ENCODE peak calls at places on chromosomes 3 and 15, in four cellular contexts. J is HepG2, K is GM12878, I is H1. Y is an unnamed sample.
A peak's percentile ranks its signal among the peaks of the same experiment; 100 is the strongest.

GRCh38 chr3:71723452-71724170 is 1.6 kb downstream of the EIF4E3 start:
- DNase-seq in J (no peak), K (no peak), I (no peak), Y (no peak)

GRCh38 chr15:67916565-67916964 is 76.7 kb upstream of the RNU6-1 start:
- DNase-seq in J (no peak), K (no peak), I (no peak), Y (no peak)

GRCh38 chr3:51397389-51397788 is 6.3 kb downstream of the RBM15B start:
- DNase-seq in J (no peak), K (no peak), I (no peak), Y (no peak)

GRCh38 chr15:74817370-74817737 is 4.7 kb downstream of the LMAN1L start:
- DNase-seq in J (peak; percentile 56), K (no peak), I (no peak), Y (no peak)

GRCh38 chr15:90002428-90002844 is 1.3 kb downstream of the ZNF710 start:
- DNase-seq in J (no peak), K (no peak), I (no peak), Y (no peak)

GRCh38 chr15:95799286-95800187 is 531.0 kb upstream of the NR2F2 start:
- DNase-seq in J (peak; percentile 8), K (no peak), I (no peak), Y (no peak)

GRCh38 chr3:66338927-66339326 is 118.1 kb downstream of the SLC25A26 start:
- DNase-seq in J (no peak), K (no peak), I (no peak), Y (no peak)

GRCh38 chr3:30114918-30115317 is 491.5 kb upstream of the TGFBR2 start:
- DNase-seq in J (no peak), K (no peak), I (no peak), Y (no peak)

GRCh38 chr3:50623840-50624474 is 7.0 kb downstream of the MAPKAPK3 start:
- DNase-seq in J (no peak), K (no peak), I (no peak), Y (no peak)

GRCh38 chr3:10284496-10284895 is 8.3 kb downstream of the GHRL start:
- DNase-seq in J (no peak), K (peak; percentile 39), I (no peak), Y (no peak)

GRCh38 chr3:79018671-79019136 is 749.1 kb downstream of the ROBO1 start:
- DNase-seq in J (peak; percentile 16), K (no peak), I (no peak), Y (no peak)

GRCh38 chr3:43289401-43289800 is 3.1 kb downstream of the SNRK start:
- DNase-seq in J (no peak), K (no peak), I (no peak), Y (no peak)

GRCh38 chr15:63352808-63353207 is 28.8 kb downstream of the CA12 start:
- DNase-seq in J (no peak), K (no peak), I (no peak), Y (no peak)

GRCh38 chr3:171876651-171877272 is 33.6 kb downstream of the TMEM212 start:
- DNase-seq in J (no peak), K (no peak), I (no peak), Y (no peak)

GRCh38 chr3:79247367-79248103 is 520.3 kb downstream of the ROBO1 start:
- DNase-seq in J (no peak), K (no peak), I (no peak), Y (no peak)

GRCh38 chr3:51619983-51620382 is 51.1 kb upstream of the TEX264 start:
- DNase-seq in J (no peak), K (no peak), I (no peak), Y (no peak)

GRCh38 chr15:99965376-99965775 is 232.1 kb upstream of the LYSMD4 start:
- DNase-seq in J (no peak), K (no peak), I (no peak), Y (no peak)

GRCh38 chr15:80090041-80090440 is 30.6 kb downstream of the ZFAND6 start:
- DNase-seq in J (no peak), K (no peak), I (no peak), Y (no peak)

GRCh38 chr15:43256341-43256740 is 10.4 kb downstream of the TGM5 start:
- DNase-seq in J (no peak), K (no peak), I (no peak), Y (no peak)

GRCh38 chr3:53705024-53705750 is 141.0 kb downstream of the CHDH start:
- DNase-seq in J (no peak), K (no peak), I (no peak), Y (no peak)

GRCh38 chr15:95620934-95621579 is 709.4 kb upstream of the NR2F2 start:
- DNase-seq in J (no peak), K (peak; percentile 35), I (no peak), Y (no peak)

GRCh38 chr3:146142757-146143156 is 18.2 kb downstream of the PLOD2 start:
- DNase-seq in J (no peak), K (no peak), I (no peak), Y (no peak)

GRCh38 chr3:123027292-123028232 is at the start of gene SEMA5B:
- DNase-seq in J (no peak), K (no peak), I (no peak), Y (peak; percentile 81)

GRCh38 chr15:95972136-95972553 is 358.4 kb upstream of the NR2F2 start:
- DNase-seq in J (no peak), K (no peak), I (no peak), Y (no peak)

GRCh38 chr15:89122532-89123525 is 34.6 kb downstream of the ABHD2 start:
- DNase-seq in J (no peak), K (no peak), I (no peak), Y (no peak)

GRCh38 chr3:160720123-160720746 is 35.8 kb upstream of the PPM1L start:
- DNase-seq in J (no peak), K (no peak), I (no peak), Y (no peak)

GRCh38 chr15:65533057-65533752 is 2.9 kb downstream of the HACD3 start:
- DNase-seq in J (no peak), K (no peak), I (no peak), Y (no peak)

GRCh38 chr3:131806736-131807135 is 228.1 kb downstream of the CPNE4 start:
- DNase-seq in J (no peak), K (no peak), I (no peak), Y (no peak)

GRCh38 chr3:71695000-71695482 is 30.2 kb downstream of the EIF4E3 start:
- DNase-seq in J (peak; percentile 54), K (no peak), I (no peak), Y (no peak)

GRCh38 chr3:68705695-68706429 is 226.5 kb downstream of the TAFA4 start:
- DNase-seq in J (no peak), K (no peak), I (no peak), Y (no peak)

GRCh38 chr3:175338775-175339535 is 479.8 kb downstream of the NAALADL2 start:
- DNase-seq in J (no peak), K (no peak), I (no peak), Y (no peak)

DNA sequence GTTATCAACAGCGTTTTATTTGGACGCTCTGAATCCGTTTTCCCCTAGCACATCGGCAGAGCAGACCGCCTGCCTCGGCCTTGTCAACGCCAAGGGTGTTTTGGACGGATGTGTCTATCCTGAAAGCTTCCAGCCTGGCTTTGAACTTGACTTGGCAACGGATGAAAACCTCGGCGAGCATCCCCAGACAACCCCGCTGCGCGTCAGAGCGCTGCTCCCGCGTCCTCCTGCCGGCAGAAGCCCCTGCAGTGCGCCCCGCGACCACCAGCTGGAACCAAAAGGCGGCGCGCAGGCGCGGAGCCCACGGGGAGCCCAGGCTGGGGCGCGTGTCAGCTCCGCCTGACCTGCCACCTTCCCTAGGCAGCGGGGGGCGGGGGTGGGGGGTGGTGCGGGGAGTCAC is 26.2 kb upstream of the ARL8B start:
- DNase-seq in J (no peak), K (no peak), I (peak; percentile 21), Y (no peak)
- TF ChIP-seq SUZ12 in J (no peak), K (no peak), I (no peak), Y (no peak)

GRCh38 chr15:82093774-82094211 is 48.0 kb upstream of the MEX3B start:
- DNase-seq in J (peak; percentile 41), K (no peak), I (no peak), Y (no peak)
- TF ChIP-seq ZNF274 in J (no peak), K (no peak), I (no peak), Y (no peak)

GRCh38 chr3:182508896-182509295 is 284.4 kb upstream of the ATP11B start:
- DNase-seq in J (no peak), K (no peak), I (no peak), Y (no peak)

GRCh38 chr3:182509844-182510460 is 283.4 kb upstream of the ATP11B start:
- DNase-seq in J (no peak), K (no peak), I (no peak), Y (no peak)

GRCh38 chr3:182509312-182509711 is 284.0 kb upstream of the ATP11B start:
- DNase-seq in J (no peak), K (no peak), I (no peak), Y (no peak)
- TF ChIP-seq SUZ12 in J (no peak), K (no peak), I (no peak), Y (no peak)

DNA sequence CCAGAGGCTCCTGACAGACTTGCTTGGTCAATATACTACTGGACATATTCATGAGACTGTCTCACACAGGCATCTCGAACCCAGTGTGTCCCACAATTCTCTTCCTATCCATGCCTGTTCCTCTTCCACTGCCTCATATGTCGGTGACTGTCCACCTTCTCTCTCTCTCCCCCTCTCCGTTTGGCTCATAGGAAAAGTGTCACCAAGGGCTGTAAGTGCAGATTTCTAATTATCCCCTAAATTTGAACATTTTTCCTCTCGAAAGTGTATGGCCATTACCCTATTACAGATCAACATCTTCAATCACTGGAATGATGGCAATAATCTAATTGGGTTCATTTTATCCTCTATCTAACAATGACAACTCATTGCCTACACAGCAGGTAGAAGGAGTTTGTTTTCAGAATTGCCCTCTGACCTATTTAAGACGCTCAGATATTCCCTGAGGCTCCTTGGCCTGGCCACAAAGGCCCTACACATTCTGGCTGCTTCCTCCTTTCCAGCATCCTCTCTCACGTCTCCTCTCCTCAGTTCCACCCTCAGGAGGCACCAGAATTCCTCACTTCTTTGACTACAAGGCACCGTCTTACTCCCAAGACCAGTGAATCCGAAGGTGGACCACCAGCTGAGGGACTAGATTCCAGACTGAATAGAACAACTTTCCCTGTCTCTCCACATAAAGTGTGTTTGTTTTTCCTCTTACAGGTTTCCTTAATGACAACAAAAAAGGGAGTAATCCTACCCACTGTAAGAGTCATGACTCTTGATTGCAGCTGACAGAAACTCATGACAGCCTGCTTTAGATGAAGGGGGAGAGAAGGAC is 22.2 kb upstream of the MUC20 start:
- DNase-seq in J (no peak), K (no peak), I (no peak), Y (peak; percentile 66)
- TF ChIP-seq ZNF274 in J (no peak), K (no peak), I (no peak), Y (no peak)

DNA sequence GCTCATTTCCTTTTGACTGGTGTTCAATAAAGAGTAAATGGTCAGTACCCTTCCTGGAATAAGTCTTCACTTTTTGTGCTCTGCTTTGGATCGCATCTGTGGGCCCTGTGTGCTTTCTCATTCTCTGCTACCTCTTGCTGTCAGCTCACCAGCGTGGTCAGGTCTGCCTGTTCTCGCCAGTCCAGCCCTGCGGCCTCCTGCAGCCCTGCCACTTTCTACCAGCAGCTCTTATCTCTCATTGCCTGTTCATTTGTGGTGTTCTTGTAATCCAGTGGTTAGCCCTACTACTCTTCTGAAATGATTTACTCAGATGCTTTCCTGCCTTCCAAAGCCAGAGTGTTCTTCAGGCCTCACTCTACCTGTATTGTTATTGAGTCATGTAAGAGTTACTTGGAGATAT is 54.8 kb downstream of the CHCHD6 start:
- DNase-seq in J (no peak), K (no peak), I (no peak), Y (no peak)
- TF ChIP-seq SUZ12 in J (no peak), K (no peak), I (no peak), Y (no peak)